ENCODE peak calls at places on chromosomes 7 and 10, in eight cellular contexts. N is B cell, A is natural killer cell, F is GM12891, D is transverse colon, H is amniotic epithelial cell, V is heart right ventricle, U is WTC11. G is an unnamed sample.

GRCh38 chr7:74606101-74606908 is 51.2 kb upstream of the GTF2I start:
- DNase-seq in V (peak; percentile 50), F (peak; percentile 68), U (peak; percentile 55), H (no peak), D (peak; percentile 65), A (no peak), N (peak; percentile 72), G (peak; percentile 62)

GRCh38 chr10:114626841-114627240 is 31.2 kb downstream of the ABLIM1 start:
- DNase-seq in A (no peak), U (no peak), D (no peak), V (no peak), H (no peak), N (no peak), F (no peak), G (no peak)

GRCh38 chr7:28505014-28505413 is 92.7 kb downstream of the CREB5 start:
- DNase-seq in N (no peak), A (no peak), F (no peak), U (no peak), V (no peak), D (no peak), H (no peak), G (no peak)

GRCh38 chr10:14554843-14555205 is 219.9 kb downstream of the FAM107B start:
- DNase-seq in U (no peak), N (no peak), D (no peak), H (no peak), F (no peak), A (no peak), V (no peak), G (no peak)

GRCh38 chr10:72418679-72419078 is 64.0 kb upstream of the DNAJB12 start:
- DNase-seq in A (no peak), D (no peak), F (no peak), U (no peak), V (no peak), H (no peak), N (no peak), G (no peak)

GRCh38 chr7:28957822-28958234 is 302 bp downstream of the TRIL start:
- DNase-seq in H (no peak), D (no peak), N (peak; percentile 5), U (peak; percentile 54), A (no peak), F (peak; percentile 16), V (no peak), G (peak; percentile 45)

GRCh38 chr10:22433875-22434274 is 88.6 kb downstream of the SPAG6 start:
- DNase-seq in A (no peak), U (no peak), D (no peak), N (no peak), V (no peak), F (no peak), H (peak; percentile 95), G (no peak)

GRCh38 chr10:91925022-91925320 is 1.4 kb downstream of the BTAF1 start:
- DNase-seq in F (no peak), N (no peak), A (no peak), H (peak; percentile 75), D (no peak), U (no peak), V (no peak), G (no peak)

GRCh38 chr7:123653162-123653561 is 2.5 kb upstream of the LMOD2 start:
- DNase-seq in D (no peak), U (no peak), V (no peak), H (no peak), F (no peak), N (no peak), A (no peak), G (no peak)

GRCh38 chr10:85977642-85978041 is 389.0 kb downstream of the GRID1 start:
- DNase-seq in H (no peak), F (no peak), D (no peak), U (no peak), N (no peak), A (no peak), V (no peak), G (no peak)

GRCh38 chr7:80410081-80410480 is 101.8 kb downstream of the GNAT3 start:
- DNase-seq in N (no peak), A (no peak), F (no peak), D (no peak), H (peak; percentile 66), V (no peak), U (no peak), G (no peak)

GRCh38 chr7:337567-337951 is 47.6 kb downstream of the FOXL3 start:
- DNase-seq in F (no peak), V (peak; percentile 2), H (no peak), A (no peak), N (no peak), D (no peak), U (no peak), G (no peak)